ENCODE peak calls at places on chromosomes 11 and 22, in six cellular contexts. W is LHCN-M2, D is mucosa of descending colon, X is glomerular endothelial cell, U is left ventricle myocardium inferior, L is SHP77. I is an unnamed sample.

GRCh38 chr22:49242480-49242879 is 585.2 kb downstream of the BRD1 start:
- DNase-seq in W (no peak), D (no peak), X (no peak), U (no peak), L (no peak), I (no peak)

GRCh38 chr11:119339581-119340334 is 925 bp downstream of the C1QTNF5 start:
- DNase-seq in W (peak; percentile 52), D (peak; percentile 71), X (no peak), U (peak; percentile 81), L (peak; percentile 40), I (no peak)

GRCh38 chr22:46922037-46922436 is 159.6 kb downstream of the TBC1D22A start:
- DNase-seq in W (no peak), D (no peak), X (no peak), U (no peak), L (no peak), I (no peak)

GRCh38 chr22:40636380-40637180 is at the start of gene MRTFA:
- DNase-seq in W (peak; percentile 99), D (peak; percentile 100), X (peak; percentile 90), U (peak; percentile 100), L (peak; percentile 99), I (peak; percentile 94)

GRCh38 chr11:72918825-72919224 is 104.6 kb downstream of the ATG16L2 start:
- DNase-seq in W (no peak), D (no peak), X (no peak), U (no peak), L (no peak), I (no peak)

GRCh38 chr11:2913029-2913431 is 16.2 kb downstream of the PHLDA2 start:
- DNase-seq in W (peak; percentile 69), D (no peak), X (no peak), U (no peak), L (no peak), I (no peak)

GRCh38 chr11:112797653-112798293 is 163.4 kb upstream of the NCAM1 start:
- DNase-seq in W (peak; percentile 80), D (peak; percentile 10), X (no peak), U (no peak), L (no peak), I (peak; percentile 18)

GRCh38 chr22:40463727-40464126 is 93.3 kb downstream of the SGSM3 start:
- DNase-seq in W (no peak), D (no peak), X (no peak), U (no peak), L (no peak), I (no peak)

GRCh38 chr11:69638941-69639681 is 1.8 kb upstream of the CCND1 start:
- DNase-seq in W (peak; percentile 97), D (peak; percentile 97), X (peak; percentile 64), U (peak; percentile 94), L (peak; percentile 94), I (peak; percentile 82)

GRCh38 chr11:60345489-60345888 is 18.4 kb downstream of the MS4A6E start:
- DNase-seq in W (peak; percentile 5), D (peak; percentile 69), X (no peak), U (no peak), L (no peak), I (no peak)

GRCh38 chr11:130180491-130180890 is 20.9 kb downstream of the ST14 start:
- DNase-seq in W (no peak), D (no peak), X (no peak), U (no peak), L (no peak), I (no peak)

GRCh38 chr11:46338988-46339666 is 8.1 kb upstream of the DGKZ start:
- DNase-seq in W (no peak), D (no peak), X (no peak), U (peak; percentile 61), L (peak; percentile 53), I (no peak)

GRCh38 chr11:122170815-122171475 is 54.9 kb upstream of the BLID start:
- DNase-seq in W (peak; percentile 92), D (no peak), X (no peak), U (no peak), L (no peak), I (no peak)

GRCh38 chr11:131486100-131486499 is 115.7 kb downstream of the NTM start:
- DNase-seq in W (no peak), D (no peak), X (no peak), U (no peak), L (no peak), I (no peak)

GRCh38 chr11:63146586-63146985 is 2.6 kb upstream of the SLC22A24 start:
- DNase-seq in W (no peak), D (no peak), X (no peak), U (no peak), L (no peak), I (no peak)

GRCh38 chr11:57482782-57483569 is 22.6 kb downstream of the RTN4RL2 start:
- DNase-seq in W (no peak), D (peak; percentile 29), X (no peak), U (peak; percentile 40), L (no peak), I (no peak)

GRCh38 chr11:46356911-46357482 is 9.7 kb downstream of the DGKZ start:
- DNase-seq in W (no peak), D (no peak), X (no peak), U (no peak), L (no peak), I (no peak)

GRCh38 chr11:71282581-71283351 is 30.4 kb upstream of the SHANK2 start:
- DNase-seq in W (no peak), D (peak; percentile 46), X (no peak), U (no peak), L (no peak), I (no peak)

GRCh38 chr22:22130956-22131355 is 113.6 kb upstream of the VPREB1 start:
- DNase-seq in W (no peak), D (no peak), X (no peak), U (no peak), L (no peak), I (no peak)

GRCh38 chr11:8719260-8720190 is 36.9 kb downstream of the RPL27A start:
- DNase-seq in W (peak; percentile 98), D (peak; percentile 25), X (no peak), U (peak; percentile 57), L (no peak), I (peak; percentile 94)

GRCh38 chr11:75078233-75078632 is 18.4 kb downstream of the OR2AT4 start:
- DNase-seq in W (peak; percentile 37), D (no peak), X (no peak), U (no peak), L (no peak), I (no peak)

GRCh38 chr11:132318421-132319157 is 948.2 kb downstream of the NTM start:
- DNase-seq in W (peak; percentile 79), D (no peak), X (no peak), U (no peak), L (no peak), I (no peak)

GRCh38 chr11:114080219-114080618 is 20.7 kb downstream of the ZBTB16 start:
- DNase-seq in W (peak; percentile 60), D (no peak), X (peak; percentile 52), U (peak; percentile 46), L (peak; percentile 25), I (no peak)

GRCh38 chr11:70616938-70617674 is 218.8 kb downstream of the CTTN start:
- DNase-seq in W (no peak), D (no peak), X (no peak), U (no peak), L (no peak), I (no peak)

GRCh38 chr11:134802116-134802515 is 390.1 kb upstream of the B3GAT1 start:
- DNase-seq in W (no peak), D (no peak), X (no peak), U (no peak), L (no peak), I (no peak)

GRCh38 chr22:31616315-31616980 is 45.6 kb downstream of the PISD start:
- DNase-seq in W (peak; percentile 81), D (peak; percentile 38), X (no peak), U (no peak), L (no peak), I (no peak)

GRCh38 chr22:49887074-49887471 is 31.2 kb downstream of the ALG12 start:
- DNase-seq in W (no peak), D (no peak), X (no peak), U (no peak), L (no peak), I (no peak)

GRCh38 chr11:84452211-84452610 is 1166.0 kb upstream of the CCDC90B start:
- DNase-seq in W (no peak), D (no peak), X (no peak), U (no peak), L (no peak), I (no peak)

GRCh38 chr11:91904792-91905785 is 319.5 kb upstream of the FAT3 start:
- DNase-seq in W (no peak), D (no peak), X (no peak), U (no peak), L (no peak), I (no peak)

GRCh38 chr22:23816552-23816976 is 22.2 kb downstream of the DERL3 start:
- DNase-seq in W (no peak), D (no peak), X (no peak), U (no peak), L (no peak), I (no peak)

GRCh38 chr22:50178871-50179869 is 6.5 kb upstream of the TRABD start:
- DNase-seq in W (no peak), D (no peak), X (no peak), U (no peak), L (no peak), I (no peak)

GRCh38 chr11:116357769-116358544 is 414.8 kb downstream of the BUD13 start:
- DNase-seq in W (no peak), D (peak; percentile 14), X (no peak), U (no peak), L (no peak), I (no peak)

GRCh38 chr11:116170526-116171120 is 602.2 kb downstream of the BUD13 start:
- DNase-seq in W (no peak), D (peak; percentile 34), X (no peak), U (no peak), L (peak; percentile 41), I (no peak)

GRCh38 chr22:50206599-50206998 is 5.8 kb downstream of the SELENOO start:
- DNase-seq in W (peak; percentile 40), D (peak; percentile 26), X (no peak), U (peak; percentile 81), L (peak; percentile 33), I (no peak)

GRCh38 chr11:132427611-132428010 is 1057.2 kb downstream of the NTM start:
- DNase-seq in W (peak; percentile 6), D (no peak), X (no peak), U (no peak), L (no peak), I (no peak)

GRCh38 chr22:47597041-47597440 is 834.6 kb downstream of the TBC1D22A start:
- DNase-seq in W (no peak), D (no peak), X (no peak), U (no peak), L (no peak), I (no peak)

GRCh38 chr11:36229091-36229490 is 60.1 kb downstream of the COMMD9 start:
- DNase-seq in W (no peak), D (no peak), X (no peak), U (no peak), L (no peak), I (no peak)